ENCODE peak calls at places on chromosomes 7 and 10, in six cellular contexts. J is mucosa of descending colon; X is CD8-positive, alpha-beta T cell; Q is lower lobe of right lung; S is trophoblast cell; T is gastrocnemius medialis. G is an unnamed sample.
A peak's percentile ranks its signal among the peaks of the same experiment; 100 is the strongest.

GRCh38 chr7:4916115-4916514 is 32.6 kb upstream of the RADIL start:
- DNase-seq in X (no peak), Q (no peak), T (no peak), S (no peak), J (no peak), G (no peak)

GRCh38 chr7:140454657-140455015 is 24.7 kb downstream of the MKRN1 start:
- DNase-seq in X (no peak), S (no peak), T (no peak), Q (no peak), J (no peak), G (no peak)

GRCh38 chr10:124493191-124493936 is 31.7 kb downstream of the LHPP start:
- DNase-seq in T (no peak), X (no peak), J (peak; percentile 21), S (no peak), Q (peak; percentile 30), G (no peak)

GRCh38 chr7:142114207-142114606 is 2.7 kb downstream of the MGAM2 start:
- DNase-seq in T (no peak), S (no peak), J (no peak), Q (no peak), X (no peak), G (no peak)

GRCh38 chr7:84372155-84372621 is 177.6 kb upstream of the SEMA3A start:
- DNase-seq in T (no peak), S (no peak), Q (no peak), X (no peak), J (no peak), G (no peak)

GRCh38 chr7:7190142-7190541 is 7.8 kb downstream of the C1GALT1 start:
- DNase-seq in S (no peak), T (no peak), X (no peak), Q (no peak), J (no peak), G (no peak)

GRCh38 chr7:31099451-31100444 is 47.6 kb downstream of the ADCYAP1R1 start:
- DNase-seq in X (no peak), T (no peak), J (no peak), Q (no peak), S (no peak), G (no peak)

GRCh38 chr10:113939212-113939860 is 84.9 kb downstream of the NHLRC2 start:
- DNase-seq in S (no peak), T (no peak), J (no peak), X (no peak), Q (no peak), G (no peak)

GRCh38 chr7:40903872-40904271 is 769.1 kb downstream of the SUGCT start:
- DNase-seq in J (no peak), Q (no peak), S (no peak), X (no peak), T (no peak), G (no peak)

GRCh38 chr10:24622781-24623301 is 100.8 kb downstream of the ARHGAP21 start:
- DNase-seq in S (no peak), T (no peak), Q (no peak), J (no peak), X (peak; percentile 17), G (no peak)

GRCh38 chr10:77965294-77965693 is 38.7 kb upstream of the DLG5 start:
- DNase-seq in Q (no peak), X (no peak), T (no peak), J (no peak), S (no peak), G (no peak)

GRCh38 chr7:145902123-145902522 is 214.5 kb upstream of the CNTNAP2 start:
- DNase-seq in X (no peak), Q (no peak), T (no peak), J (no peak), S (no peak), G (no peak)

GRCh38 chr10:662686-663465 is 26.6 kb downstream of the DIP2C start:
- DNase-seq in X (no peak), Q (no peak), J (no peak), S (no peak), T (no peak), G (no peak)

GRCh38 chr10:110002801-110003523 is 4.8 kb upstream of the ADD3 start:
- DNase-seq in T (no peak), S (no peak), Q (no peak), X (no peak), J (no peak), G (no peak)

GRCh38 chr10:101000602-101000991 is 989 bp downstream of the LZTS2 start:
- DNase-seq in Q (no peak), J (no peak), T (no peak), X (no peak), S (no peak), G (no peak)
- H3K4me3 ChIP-seq in Q (peak overlapping the region; percentile 75), J (no peak overlapping the region), T (peak overlapping the region; percentile 64), X (no peak overlapping the region), S (peak overlapping the region; percentile 86), G (no peak overlapping the region)

DNA sequence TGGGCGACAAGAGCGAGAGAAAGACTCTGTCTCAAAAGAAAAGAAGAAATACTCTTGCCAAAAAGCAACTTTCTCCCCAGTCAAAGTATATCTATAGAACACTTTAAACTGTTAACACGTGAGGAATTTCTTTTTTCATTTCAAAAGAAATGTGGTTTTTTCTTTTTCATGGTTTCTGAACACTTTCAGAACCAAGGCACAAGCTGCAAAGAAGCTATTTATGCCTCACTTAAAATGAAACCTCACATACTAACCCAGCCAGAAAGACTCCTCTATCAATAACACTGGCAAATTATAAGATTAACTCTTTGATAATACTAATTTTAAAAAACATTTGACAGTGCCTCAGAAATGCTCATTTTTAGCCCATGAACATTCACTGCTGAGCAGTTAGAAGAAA is 20.9 kb downstream of the TBX20 start:
- DNase-seq in S (no peak), J (no peak), Q (no peak), T (no peak), X (no peak), G (no peak)
- H3K4me1 ChIP-seq in S (no peaks in the 10 kb centered on the region), J (no peaks in the 10 kb centered on the region), Q (no peaks in the 10 kb centered on the region), T (no peaks in the 10 kb centered on the region), X (no peaks in the 10 kb centered on the region), G (no peaks in the 10 kb centered on the region)

DNA sequence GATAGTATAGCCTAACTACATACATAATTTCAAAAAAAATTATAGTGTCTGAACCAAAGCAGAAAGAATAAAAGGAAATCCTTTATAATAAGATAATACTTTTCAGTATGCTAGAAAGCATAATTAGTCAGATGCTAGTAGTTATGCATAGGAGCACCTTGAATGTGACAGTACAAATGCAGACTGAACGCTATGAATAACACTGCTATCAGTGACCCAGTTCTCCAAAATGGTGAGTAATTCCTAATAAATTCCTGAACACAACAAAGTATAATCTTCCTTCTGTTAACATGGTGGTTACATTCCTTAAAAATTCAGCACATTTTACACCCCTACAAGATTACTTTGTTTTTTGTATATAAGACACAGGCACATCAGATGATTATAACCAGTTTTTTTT is 1.2 kb upstream of the CHPF2 start:
- DNase-seq in X (no peak), T (no peak), S (no peak), Q (no peak), J (no peak), G (no peak)
- H3K4me3 ChIP-seq in X (no peak overlapping the region), T (no peak overlapping the region), S (no peak overlapping the region), Q (no peak overlapping the region), J (no peak overlapping the region), G (no peak overlapping the region)

GRCh38 chr7:44615793-44616192 is 9.4 kb downstream of the OGDH start:
- DNase-seq in T (no peak), Q (no peak), J (no peak), X (no peak), S (no peak), G (no peak)

GRCh38 chr7:44618045-44618444 is 11.6 kb downstream of the OGDH start:
- DNase-seq in T (no peak), J (no peak), Q (no peak), X (no peak), S (no peak), G (no peak)

GRCh38 chr7:44617225-44617885 is 10.9 kb downstream of the OGDH start:
- DNase-seq in J (no peak), Q (no peak), X (no peak), T (no peak), S (no peak), G (no peak)

GRCh38 chr7:44615149-44615611 is 8.8 kb downstream of the OGDH start:
- DNase-seq in J (no peak), Q (peak; percentile 75), X (peak; percentile 41), T (no peak), S (no peak), G (no peak)

GRCh38 chr7:44616545-44616944 is 10.1 kb downstream of the OGDH start:
- DNase-seq in T (no peak), J (no peak), S (no peak), Q (no peak), X (no peak), G (no peak)
- H3K4me1 ChIP-seq in T (peaks cover 60% of the 10 kb centered on the region), J (peaks cover 36% of the 10 kb centered on the region), S (peaks cover 24% of the 10 kb centered on the region), Q (peaks cover 64% of the 10 kb centered on the region), X (peaks cover 21% of the 10 kb centered on the region), G (peaks cover 48% of the 10 kb centered on the region)

DNA sequence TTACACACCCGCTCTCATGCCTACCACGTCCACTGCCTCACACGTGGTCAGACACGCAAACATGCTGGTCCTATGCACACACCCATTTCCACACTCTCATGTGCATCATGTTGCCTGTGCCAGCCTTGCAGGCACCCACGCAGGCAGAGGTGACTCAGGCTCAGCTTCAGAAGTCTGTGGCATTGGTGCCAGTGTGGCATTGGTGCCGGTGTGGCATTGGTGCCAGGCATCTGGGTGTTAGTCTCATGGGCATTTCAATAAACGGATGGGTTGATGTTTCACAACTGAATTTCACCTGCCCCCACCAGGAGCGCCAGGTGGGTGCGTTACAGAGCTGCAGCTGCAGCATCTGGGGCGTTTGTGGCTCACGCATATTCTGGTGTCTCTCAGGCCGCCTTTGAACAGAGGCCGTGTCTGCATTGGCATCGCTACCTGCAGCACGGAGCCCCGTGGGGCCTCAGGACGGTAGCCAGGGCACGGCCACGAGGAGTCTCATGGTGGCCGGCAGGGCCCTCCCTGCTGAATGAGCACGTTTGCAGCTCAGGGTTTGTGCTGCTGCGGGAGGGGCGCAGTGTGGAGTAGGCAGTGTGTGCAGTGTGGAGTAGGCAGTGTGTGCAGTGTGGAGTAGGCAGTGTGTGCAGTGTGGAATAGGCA is 24.7 kb downstream of the KNDC1 start:
- DNase-seq in Q (no peak), T (no peak), J (no peak), X (no peak), S (no peak), G (no peak)
- H3K4me3 ChIP-seq in Q (no peak overlapping the region), T (no peak overlapping the region), J (no peak overlapping the region), X (no peak overlapping the region), S (no peak overlapping the region), G (no peak overlapping the region)

DNA sequence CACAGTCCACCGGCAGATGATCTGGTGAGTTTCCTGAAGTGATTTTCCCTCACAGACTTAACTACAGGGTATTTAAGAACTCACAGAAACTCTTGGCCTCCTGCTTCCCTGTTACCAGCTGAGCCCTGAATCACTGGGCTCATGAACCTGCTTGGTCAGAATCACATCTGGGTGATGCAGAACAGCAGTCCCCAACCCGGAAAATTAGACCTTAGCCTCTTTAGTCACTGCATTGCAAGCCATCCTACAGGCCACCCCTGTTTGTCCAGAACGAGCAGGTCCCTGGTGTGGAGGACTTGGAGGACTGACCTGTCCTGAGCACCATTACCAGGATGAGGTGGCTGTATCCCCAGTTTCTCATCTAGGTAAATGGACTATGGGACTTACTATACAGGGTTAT is 539.2 kb downstream of the TNS3 start:
- DNase-seq in J (no peak), S (no peak), X (no peak), Q (no peak), T (no peak), G (no peak)
- H3K4me1 ChIP-seq in J (no peaks in the 10 kb centered on the region), S (peaks cover 25% of the 10 kb centered on the region), X (no peaks in the 10 kb centered on the region), Q (peaks cover 53% of the 10 kb centered on the region), T (peaks cover 60% of the 10 kb centered on the region), G (no peaks in the 10 kb centered on the region)

GRCh38 chr7:99894738-99895137 is 17.9 kb upstream of the OR2AE1 start:
- DNase-seq in T (no peak), S (no peak), X (no peak), J (no peak), Q (no peak), G (no peak)
- H3K4me3 ChIP-seq in T (no peak overlapping the region), S (no peak overlapping the region), X (no peak overlapping the region), J (no peak overlapping the region), Q (no peak overlapping the region), G (no peak overlapping the region)

GRCh38 chr10:30422981-30423654 is 10.9 kb upstream of the MAP3K8 start:
- DNase-seq in T (peak; percentile 40), X (no peak), J (peak; percentile 68), S (peak; percentile 97), Q (peak; percentile 82), G (no peak)
- H3K4me1 ChIP-seq in T (peaks cover 9% of the 10 kb centered on the region), X (peaks cover 10% of the 10 kb centered on the region), J (peaks cover 12% of the 10 kb centered on the region), S (peaks cover 4% of the 10 kb centered on the region), Q (peaks cover 46% of the 10 kb centered on the region), G (peaks cover 20% of the 10 kb centered on the region)

G was measured in CD8-positive, alpha-beta memory T cell.